ENCODE peak calls at places on chromosomes 4 and X, in eight cellular contexts. E is stromal cell of bone marrow; K is posterior cingulate gyrus; B is activated naive CD4-positive, alpha-beta T cell treated with Interleukin-2 at 50 U/mL for 16 hours; P is H54; H is iris pigment epithelial cell; N is AG04449; I is activated T-cell treated with anti-CD3 and anti-CD28 coated beads for 1 hour. T is an unnamed sample.

GRCh38 chr4:145887241-145887964 is 51.2 kb downstream of the ZNF827 start:
- DNase-seq in E (peak; percentile 47), K (no peak), B (no peak), P (no peak), H (peak; percentile 81), N (peak; percentile 28), I (no peak), T (peak; percentile 87)

GRCh38 chrX:77398341-77398740 is 48.8 kb upstream of the FGF16 start:
- DNase-seq in E (no peak), K (no peak), B (no peak), P (no peak), H (no peak), N (no peak), I (no peak), T (no peak)

GRCh38 chrX:2410279-2411020 is 90.3 kb downstream of the DHRSX start:
- DNase-seq in E (no peak), K (no peak), B (no peak), P (no peak), H (no peak), N (no peak), I (no peak), T (no peak)

GRCh38 chr4:112284662-112285411 is 867 bp downstream of the TIFA start:
- DNase-seq in E (no peak), K (no peak), B (peak; percentile 38), P (no peak), H (peak; percentile 42), N (no peak), I (no peak), T (peak; percentile 47)

GRCh38 chr4:54050214-54050904 is 14.0 kb downstream of the CHIC2 start:
- DNase-seq in E (no peak), K (no peak), B (no peak), P (no peak), H (peak; percentile 63), N (no peak), I (no peak), T (peak; percentile 38)

GRCh38 chrX:155819966-155820491 is 61.1 kb upstream of the VAMP7 start:
- DNase-seq in E (peak; percentile 67), K (no peak), B (peak; percentile 35), P (peak; percentile 35), H (peak; percentile 88), N (peak; percentile 66), I (peak; percentile 12), T (peak; percentile 88)

GRCh38 chrX:10901290-10901633 is 209.9 kb upstream of the HCCS start:
- DNase-seq in E (no peak), K (no peak), B (no peak), P (no peak), H (no peak), N (no peak), I (no peak), T (no peak)

GRCh38 chr4:128393111-128393704 is 105.6 kb upstream of the PGRMC2 start:
- DNase-seq in E (peak; percentile 21), K (no peak), B (no peak), P (no peak), H (peak; percentile 69), N (no peak), I (no peak), T (no peak)

GRCh38 chr4:30753316-30753715 is 33.1 kb downstream of the PCDH7 start:
- DNase-seq in E (no peak), K (no peak), B (no peak), P (no peak), H (peak; percentile 76), N (no peak), I (no peak), T (peak; percentile 54)

GRCh38 chr4:6199344-6199921 is 916 bp downstream of the JAKMIP1 start:
- DNase-seq in E (no peak), K (peak; percentile 85), B (peak; percentile 59), P (no peak), H (no peak), N (no peak), I (no peak), T (no peak)

GRCh38 chrX:105822138-105823091 is at the start of gene NRK:
- DNase-seq in E (no peak), K (peak; percentile 59), B (no peak), P (no peak), H (peak; percentile 39), N (no peak), I (no peak), T (peak; percentile 9)

GRCh38 chrX:151825927-151826471 is 86.7 kb upstream of the MAGEA4 start:
- DNase-seq in E (peak; percentile 56), K (no peak), B (no peak), P (no peak), H (peak; percentile 88), N (peak; percentile 74), I (no peak), T (peak; percentile 91)

GRCh38 chr4:169116270-169116901 is 106.3 kb upstream of the CBR4 start:
- DNase-seq in E (no peak), K (peak; percentile 67), B (no peak), P (peak; percentile 9), H (peak; percentile 36), N (no peak), I (no peak), T (peak; percentile 74)

GRCh38 chrX:72269671-72270251 is 7.3 kb downstream of the RPS4X start:
- DNase-seq in E (no peak), K (no peak), B (peak; percentile 14), P (no peak), H (peak; percentile 66), N (no peak), I (no peak), T (peak; percentile 47)

GRCh38 chr4:33482773-33483172 is 2761.5 kb downstream of the ARAP2 start:
- DNase-seq in E (no peak), K (no peak), B (no peak), P (no peak), H (no peak), N (no peak), I (no peak), T (no peak)

GRCh38 chr4:26583538-26583864 is 383 bp upstream of the TBC1D19 start:
- DNase-seq in E (no peak), K (no peak), B (no peak), P (no peak), H (no peak), N (no peak), I (no peak), T (no peak)

GRCh38 chrX:121000589-121000988 is 15.0 kb upstream of the CT47A1 start:
- DNase-seq in E (no peak), K (no peak), B (no peak), P (peak; percentile 3), H (peak; percentile 24), N (no peak), I (no peak), T (peak; percentile 58)

GRCh38 chr4:47071863-47072441 is 40.6 kb downstream of the GABRB1 start:
- DNase-seq in E (peak; percentile 54), K (no peak), B (no peak), P (no peak), H (peak; percentile 59), N (no peak), I (no peak), T (peak; percentile 5)

GRCh38 chr4:183242291-183242690 is 77.8 kb downstream of the CLDN22 start:
- DNase-seq in E (no peak), K (no peak), B (no peak), P (no peak), H (no peak), N (no peak), I (no peak), T (peak; percentile 13)

GRCh38 chr4:84481879-84482245 is 17.2 kb downstream of the NKX6-1 start:
- DNase-seq in E (no peak), K (no peak), B (no peak), P (no peak), H (no peak), N (no peak), I (no peak), T (no peak)

T was measured in cardiac fibroblast.